ENCODE peak calls at places on chromosome 17, in four cellular contexts. One of them, this sample, is unnamed.

GRCh38 chr17:68061512-68062313 is 26.2 kb downstream of the KPNA2 start:
- DNase-seq in CD8-positive, alpha-beta memory T cell: no peak
- DNase-seq in osteoblast: no peak
- DNase-seq in transverse colon: no peak
- DNase-seq in this sample: no peak

GRCh38 chr17:155576-155975 is 18.2 kb downstream of the SCGB1C2 start:
- DNase-seq in osteoblast: no peak
- DNase-seq in CD8-positive, alpha-beta memory T cell: no peak
- DNase-seq in transverse colon: no peak
- DNase-seq in this sample: no peak

GRCh38 chr17:2087597-2088211 is 32.8 kb downstream of the HIC1 start:
- DNase-seq in CD8-positive, alpha-beta memory T cell: peak; percentile 32
- DNase-seq in transverse colon: peak; percentile 41
- DNase-seq in osteoblast: no peak
- DNase-seq in this sample: no peak

GRCh38 chr17:17348872-17349723 is 45.9 kb downstream of the NT5M start:
- DNase-seq in osteoblast: peak; percentile 79
- DNase-seq in transverse colon: no peak
- DNase-seq in CD8-positive, alpha-beta memory T cell: no peak
- DNase-seq in this sample: no peak

GRCh38 chr17:79864617-79865250 is 25.5 kb upstream of the CBX4 start:
- DNase-seq in osteoblast: peak; percentile 65
- DNase-seq in CD8-positive, alpha-beta memory T cell: no peak
- DNase-seq in transverse colon: no peak
- DNase-seq in this sample: no peak

GRCh38 chr17:82789806-82790205 is 37.9 kb downstream of the TBCD start:
- DNase-seq in transverse colon: no peak
- DNase-seq in osteoblast: no peak
- DNase-seq in CD8-positive, alpha-beta memory T cell: no peak
- DNase-seq in this sample: no peak

GRCh38 chr17:43952724-43953666 is 745 bp downstream of the PYY start:
- DNase-seq in CD8-positive, alpha-beta memory T cell: no peak
- DNase-seq in osteoblast: no peak
- DNase-seq in transverse colon: no peak
- DNase-seq in this sample: no peak

GRCh38 chr17:31561469-31562412 is 170.3 kb downstream of the RAB11FIP4 start:
- DNase-seq in CD8-positive, alpha-beta memory T cell: no peak
- DNase-seq in osteoblast: peak; percentile 95
- DNase-seq in transverse colon: no peak
- DNase-seq in this sample: no peak

GRCh38 chr17:5381542-5381941 is 37.9 kb downstream of the NUP88 start:
- DNase-seq in CD8-positive, alpha-beta memory T cell: no peak
- DNase-seq in osteoblast: peak; percentile 69
- DNase-seq in transverse colon: no peak
- DNase-seq in this sample: no peak

GRCh38 chr17:28549274-28550132 is 2.9 kb downstream of the UNC119 start:
- DNase-seq in CD8-positive, alpha-beta memory T cell: peak; percentile 64
- DNase-seq in osteoblast: no peak
- DNase-seq in transverse colon: no peak
- DNase-seq in this sample: no peak

GRCh38 chr17:69951058-69951457 is 124.0 kb upstream of the KCNJ16 start:
- DNase-seq in osteoblast: no peak
- DNase-seq in transverse colon: no peak
- DNase-seq in CD8-positive, alpha-beta memory T cell: no peak
- DNase-seq in this sample: no peak

GRCh38 chr17:7078711-7079110 is 1.3 kb downstream of the CLEC10A start:
- DNase-seq in CD8-positive, alpha-beta memory T cell: no peak
- DNase-seq in osteoblast: no peak
- DNase-seq in transverse colon: no peak
- DNase-seq in this sample: no peak

GRCh38 chr17:32515677-32516383 is 29.0 kb downstream of the CDK5R1 start:
- DNase-seq in CD8-positive, alpha-beta memory T cell: no peak
- DNase-seq in transverse colon: no peak
- DNase-seq in osteoblast: no peak
- DNase-seq in this sample: no peak

This sample was measured in stomach.